ENCODE peak calls at places on chromosomes 4 and X, in four cellular contexts. One of them, this sample, is unnamed.

GRCh38 chr4:123449780-123450179 is 53.2 kb downstream of the SPRY1 start:
- DNase-seq in head of caudate nucleus: no peak
- DNase-seq in OCI-LY7: peak
- DNase-seq in IMR-90: peak
- DNase-seq in this sample: no peak

GRCh38 chrX:24325231-24325630 is 11.4 kb upstream of the SUPT20HL2 start:
- DNase-seq in head of caudate nucleus: no peak
- DNase-seq in OCI-LY7: no peak
- DNase-seq in IMR-90: no peak
- DNase-seq in this sample: no peak

GRCh38 chr4:59517007-59517406 is 1683.1 kb upstream of the ADGRL3 start:
- DNase-seq in head of caudate nucleus: no peak
- DNase-seq in OCI-LY7: no peak
- DNase-seq in IMR-90: no peak
- DNase-seq in this sample: no peak

GRCh38 chr4:156749791-156750403 is 221.7 kb downstream of the PDGFC start:
- DNase-seq in head of caudate nucleus: no peak
- DNase-seq in OCI-LY7: no peak
- DNase-seq in IMR-90: peak
- DNase-seq in this sample: no peak

GRCh38 chr4:98485816-98486355 is 172.5 kb downstream of the TSPAN5 start:
- DNase-seq in head of caudate nucleus: no peak
- DNase-seq in OCI-LY7: no peak
- DNase-seq in IMR-90: no peak
- DNase-seq in this sample: no peak

GRCh38 chrX:9614016-9614415 is 149.2 kb downstream of the TBL1X start:
- DNase-seq in head of caudate nucleus: no peak
- DNase-seq in OCI-LY7: no peak
- DNase-seq in IMR-90: peak
- DNase-seq in this sample: no peak

GRCh38 chr4:185359767-185360446 is 35.8 kb downstream of the LRP2BP start:
- DNase-seq in head of caudate nucleus: peak
- DNase-seq in OCI-LY7: no peak
- DNase-seq in IMR-90: peak
- DNase-seq in this sample: no peak

GRCh38 chrX:77114501-77114900 is 332.7 kb upstream of the FGF16 start:
- DNase-seq in head of caudate nucleus: no peak
- DNase-seq in OCI-LY7: no peak
- DNase-seq in IMR-90: no peak
- DNase-seq in this sample: no peak

GRCh38 chr4:106601519-106601918 is 232.9 kb upstream of the GIMD1 start:
- DNase-seq in head of caudate nucleus: no peak
- DNase-seq in OCI-LY7: no peak
- DNase-seq in IMR-90: no peak
- DNase-seq in this sample: no peak

GRCh38 chr4:103934178-103934789 is 214.5 kb upstream of the TACR3 start:
- DNase-seq in head of caudate nucleus: peak
- DNase-seq in OCI-LY7: peak
- DNase-seq in IMR-90: peak
- DNase-seq in this sample: no peak

GRCh38 chrX:52988985-52989917 is 30.9 kb upstream of the FAM156A start:
- DNase-seq in head of caudate nucleus: no peak
- DNase-seq in OCI-LY7: no peak
- DNase-seq in IMR-90: no peak
- DNase-seq in this sample: no peak

GRCh38 chr4:3697033-3697432 is 69.2 kb upstream of the ADRA2C start:
- DNase-seq in head of caudate nucleus: no peak
- DNase-seq in OCI-LY7: no peak
- DNase-seq in IMR-90: no peak
- DNase-seq in this sample: no peak

GRCh38 chr4:123452585-123452984 is 56.0 kb downstream of the SPRY1 start:
- DNase-seq in head of caudate nucleus: peak
- DNase-seq in OCI-LY7: peak
- DNase-seq in IMR-90: peak
- DNase-seq in this sample: no peak

GRCh38 chrX:154717824-154718223 is 33.1 kb downstream of the GAB3 start:
- DNase-seq in head of caudate nucleus: no peak
- DNase-seq in OCI-LY7: peak
- DNase-seq in IMR-90: peak
- DNase-seq in this sample: no peak

GRCh38 chr4:78781925-78782324 is 5.8 kb downstream of the BMP2K start:
- DNase-seq in head of caudate nucleus: no peak
- DNase-seq in OCI-LY7: peak
- DNase-seq in IMR-90: no peak
- DNase-seq in this sample: no peak

GRCh38 chrX:19382500-19383145 is 38.9 kb downstream of the PDHA1 start:
- DNase-seq in head of caudate nucleus: peak
- DNase-seq in OCI-LY7: peak
- DNase-seq in IMR-90: peak
- DNase-seq in this sample: peak